ENCODE peak calls at places on chromosomes 16 and 17, in ten cellular contexts. M is BE2C; H is cardiac muscle cell; X is AG09319; Q is activated CD8-positive, alpha-beta T cell treated with anti-CD3 and anti-CD28 coated beads for 36 hours; L is A549; U is fibroblast of the aortic adventitia; N is CD8-positive, alpha-beta T cell; Y is upper lobe of left lung; B is neural progenitor cell. T is an unnamed sample.

GRCh38 chr17:80791758-80792284 is 199.8 kb upstream of the CHMP6 start:
- DNase-seq in U (peak; percentile 95), Q (peak; percentile 83), M (no peak), H (peak; percentile 93), B (no peak), L (peak; percentile 96), Y (peak; percentile 34), N (peak; percentile 32), X (peak; percentile 83), T (no peak)

GRCh38 chr16:72658888-72659717 is 388.8 kb downstream of the ZFHX3 start:
- DNase-seq in M (no peak), L (no peak), Q (no peak), H (peak; percentile 26), U (no peak), Y (no peak), B (no peak), N (no peak), X (no peak), T (no peak)

GRCh38 chr17:38361700-38362465 is 10.2 kb downstream of the SOCS7 start:
- DNase-seq in Q (no peak), M (no peak), N (no peak), H (no peak), U (no peak), B (no peak), Y (no peak), L (no peak), X (no peak), T (no peak)

GRCh38 chr16:50602531-50603205 is 54.5 kb downstream of the NKD1 start:
- DNase-seq in M (no peak), X (no peak), B (no peak), U (no peak), N (peak; percentile 75), Y (no peak), Q (peak; percentile 36), L (no peak), H (no peak), T (peak; percentile 38)

GRCh38 chr16:87318158-87318644 is 1.0 kb upstream of the C16orf95 start:
- DNase-seq in Q (no peak), B (no peak), U (no peak), L (no peak), M (no peak), X (no peak), Y (peak; percentile 64), H (peak; percentile 20), N (no peak), T (peak; percentile 60)

GRCh38 chr16:24652209-24652712 is 77.2 kb upstream of the TNRC6A start:
- DNase-seq in X (no peak), B (no peak), N (no peak), Q (no peak), L (no peak), M (peak; percentile 23), Y (no peak), H (no peak), U (no peak), T (no peak)

GRCh38 chr17:16511515-16511914 is 19.5 kb upstream of the LRRC75A start:
- DNase-seq in Y (no peak), H (no peak), Q (no peak), M (no peak), B (no peak), N (no peak), U (no peak), X (no peak), L (no peak), T (no peak)

GRCh38 chr16:35188288-35189155 is 1729.1 kb downstream of the TP53TG3F start:
- DNase-seq in H (no peak), B (no peak), Y (no peak), L (peak; percentile 18), N (no peak), U (no peak), M (no peak), X (no peak), Q (peak; percentile 3), T (peak; percentile 62)

GRCh38 chr16:69253796-69254426 is 57.2 kb upstream of the VPS4A start:
- DNase-seq in U (no peak), M (no peak), N (no peak), Q (no peak), X (no peak), B (no peak), Y (no peak), H (peak; percentile 31), L (no peak), T (no peak)

GRCh38 chr16:67562918-67563707 is 787 bp downstream of the CTCF start:
- DNase-seq in Y (peak; percentile 58), L (peak; percentile 57), N (peak; percentile 71), Q (peak; percentile 60), M (peak; percentile 82), U (peak; percentile 32), X (no peak), B (peak; percentile 92), H (peak; percentile 64), T (peak; percentile 69)

GRCh38 chr17:57478851-57479250 is 222.5 kb downstream of the MSI2 start:
- DNase-seq in N (no peak), M (peak; percentile 73), X (no peak), Q (no peak), U (no peak), L (no peak), Y (no peak), H (no peak), B (no peak), T (no peak)

GRCh38 chr17:9271989-9272388 is 250.7 kb downstream of the NTN1 start:
- DNase-seq in U (no peak), X (no peak), N (no peak), Y (no peak), L (no peak), B (no peak), Q (no peak), M (no peak), H (no peak), T (no peak)

GRCh38 chr16:57704905-57705852 is 10.6 kb downstream of the DRC7 start:
- DNase-seq in M (no peak), U (no peak), L (no peak), X (no peak), B (no peak), Q (no peak), Y (no peak), H (no peak), N (no peak), T (no peak)

GRCh38 chr17:57949649-57950048 is 5.6 kb downstream of the CUEDC1 start:
- DNase-seq in Y (peak; percentile 84), N (no peak), H (no peak), Q (no peak), L (peak; percentile 53), M (no peak), X (no peak), B (no peak), U (peak; percentile 60), T (no peak)

GRCh38 chr16:4200000-4200780 is 41.7 kb downstream of the SRL start:
- DNase-seq in B (peak; percentile 63), U (peak; percentile 65), L (peak; percentile 72), H (peak; percentile 70), X (no peak), N (no peak), M (peak; percentile 79), Y (peak; percentile 79), Q (peak; percentile 64), T (peak; percentile 74)

GRCh38 chr17:57408064-57408811 is 151.9 kb downstream of the MSI2 start:
- DNase-seq in H (no peak), L (no peak), N (peak; percentile 48), Q (peak; percentile 73), X (no peak), M (no peak), Y (no peak), U (no peak), B (peak; percentile 68), T (no peak)

GRCh38 chr17:28276011-28276410 is 43.0 kb upstream of the TMEM97 start:
- DNase-seq in U (no peak), Q (no peak), B (no peak), M (no peak), L (no peak), Y (no peak), X (no peak), N (no peak), H (no peak), T (no peak)
- TF ChIP-seq CTCF in U (no peak), Q (no peak), B (no peak), M (no peak), L (no peak), Y (no peak), X (no peak), N (no peak), H (no peak), T (no peak)

GRCh38 chr17:27455914-27456680 is at the start of gene KSR1:
- DNase-seq in M (peak; percentile 80), U (peak; percentile 63), N (peak; percentile 79), B (peak; percentile 97), H (peak; percentile 84), L (peak; percentile 82), Y (peak; percentile 90), Q (peak; percentile 88), X (peak; percentile 37), T (peak; percentile 90)
- TF ChIP-seq CTCF in M (peak; percentile 54), U (peak; percentile 46), N (peak; percentile 40), B (peak; percentile 69), H (peak; percentile 55), L (peak; percentile 64), Y (peak; percentile 16), Q (peak; percentile 24), X (peak; percentile 57), T (peak; percentile 33)

GRCh38 chr16:47876494-47876893 is 279.3 kb downstream of the ABCC12 start:
- DNase-seq in Q (no peak), U (no peak), X (no peak), M (no peak), L (no peak), Y (no peak), H (no peak), N (no peak), B (no peak), T (no peak)

GRCh38 chr16:47872228-47872627 is 283.6 kb downstream of the ABCC12 start:
- DNase-seq in U (no peak), B (no peak), X (no peak), L (no peak), N (no peak), Y (no peak), M (no peak), Q (no peak), H (no peak), T (no peak)

GRCh38 chr16:47877166-47877565 is 278.6 kb downstream of the ABCC12 start:
- DNase-seq in Q (no peak), L (no peak), H (no peak), N (no peak), Y (no peak), M (no peak), U (no peak), B (no peak), X (no peak), T (no peak)

GRCh38 chr16:47873434-47873833 is 282.4 kb downstream of the ABCC12 start:
- DNase-seq in Y (no peak), Q (peak; percentile 18), M (no peak), N (no peak), X (no peak), H (no peak), L (no peak), B (no peak), U (no peak), T (no peak)
- TF ChIP-seq CTCF in Y (no peak), Q (no peak), M (peak; percentile 38), N (no peak), X (peak; percentile 14), H (peak; percentile 7), L (no peak), B (peak; percentile 47), U (peak; percentile 25), T (no peak)

DNA sequence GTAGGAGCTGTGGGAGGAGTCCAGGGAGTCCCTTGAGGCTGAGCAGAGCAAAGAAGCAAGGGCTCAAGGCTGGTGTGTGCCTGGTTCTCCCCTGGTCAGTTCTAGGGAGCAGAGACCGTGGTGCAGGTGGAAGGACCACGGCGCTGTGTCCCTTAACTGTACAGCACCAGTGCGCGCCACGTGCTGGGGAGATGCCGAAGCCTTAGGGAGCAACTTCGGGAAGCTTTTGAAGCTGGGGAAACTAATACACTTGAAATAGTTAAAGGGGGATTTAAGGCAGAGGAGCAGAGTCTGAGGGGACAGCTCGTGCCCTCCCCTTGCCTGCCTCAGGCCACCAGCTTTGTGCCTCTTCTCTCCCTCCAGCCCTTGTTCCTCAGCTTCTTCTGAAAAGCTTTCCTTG is 27.5 kb downstream of the MINK1 start:
- DNase-seq in N (no peak), Q (no peak), B (no peak), L (no peak), M (no peak), Y (no peak), H (no peak), X (no peak), U (no peak), T (no peak)
- TF ChIP-seq CTCF in N (no peak), Q (no peak), B (no peak), L (no peak), M (no peak), Y (no peak), H (no peak), X (no peak), U (no peak), T (no peak)